ENCODE peak calls at places on chromosomes 6 and 20, in four cellular contexts. M is endothelial cell of umbilical vein, G is IMR-90, U is K562. Q is an unnamed sample.

GRCh38 chr6:72746276-72746675 is 124.4 kb downstream of the KCNQ5 start:
- DNase-seq in M (no peak), U (no peak), G (peak), Q (no peak)

GRCh38 chr6:6052216-6052615 is 45.5 kb upstream of the NRN1 start:
- DNase-seq in G (no peak), M (no peak), U (no peak), Q (no peak)

GRCh38 chr6:17957488-17957887 is 29.9 kb downstream of the KIF13A start:
- DNase-seq in G (peak), M (peak), U (no peak), Q (peak)

GRCh38 chr20:17859002-17859615 is 109.5 kb downstream of the SNX5 start:
- DNase-seq in G (no peak), U (no peak), M (no peak), Q (peak)

GRCh38 chr6:95110767-95111166 is 466.6 kb upstream of the MANEA start:
- DNase-seq in G (no peak), U (no peak), M (no peak), Q (no peak)

GRCh38 chr6:31110825-31111582 is 1.4 kb downstream of the C6orf15 start:
- DNase-seq in U (no peak), M (no peak), G (no peak), Q (no peak)

GRCh38 chr6:26531897-26532296 is 6.3 kb upstream of the HMGN4 start:
- DNase-seq in U (no peak), G (no peak), M (no peak), Q (no peak)

GRCh38 chr6:100806280-100806679 is 74.8 kb downstream of the ASCC3 start:
- DNase-seq in G (no peak), M (no peak), U (no peak), Q (no peak)

GRCh38 chr6:38270367-38270766 is 369.4 kb downstream of the BTBD9 start:
- DNase-seq in U (no peak), M (no peak), G (no peak), Q (no peak)

GRCh38 chr6:169964440-169965212 is 213.2 kb downstream of the ERMARD start:
- DNase-seq in M (no peak), G (no peak), U (no peak), Q (no peak)

GRCh38 chr6:69985180-69985579 is 118.8 kb downstream of the COL19A1 start:
- DNase-seq in M (no peak), G (no peak), U (no peak), Q (no peak)

GRCh38 chr6:169837529-169838250 is 86.3 kb downstream of the ERMARD start:
- DNase-seq in U (no peak), G (no peak), M (no peak), Q (no peak)

GRCh38 chr6:109296305-109296915 is 85.9 kb downstream of the CD164 start:
- DNase-seq in G (no peak), U (no peak), M (no peak), Q (no peak)

GRCh38 chr6:154410619-154411044 is 54.0 kb upstream of the IPCEF1 start:
- DNase-seq in G (peak), M (peak), U (no peak), Q (no peak)

GRCh38 chr20:59665656-59666555 is 61.6 kb downstream of the PHACTR3 start:
- DNase-seq in U (no peak), G (no peak), M (no peak), Q (no peak)

GRCh38 chr6:113649916-113650609 is 207.1 kb upstream of the MARCKS start:
- DNase-seq in M (no peak), U (no peak), G (no peak), Q (no peak)

GRCh38 chr20:13852321-13852720 is 67.5 kb downstream of the NDUFAF5 start:
- DNase-seq in M (no peak), U (no peak), G (no peak), Q (no peak)

GRCh38 chr6:43989556-43990248 is 137.6 kb downstream of the MRPL14 start:
- DNase-seq in G (no peak), U (no peak), M (no peak), Q (no peak)

GRCh38 chr6:166658792-166659150 is 31.7 kb upstream of the RPS6KA2 start:
- DNase-seq in M (no peak), G (no peak), U (no peak), Q (no peak)

GRCh38 chr20:709864-710761 is 34.5 kb upstream of the SCRT2 start:
- DNase-seq in U (no peak), G (no peak), M (no peak), Q (no peak)

GRCh38 chr6:117417851-117418250 is 7.9 kb downstream of the ROS1 start:
- DNase-seq in M (no peak), U (no peak), G (peak), Q (no peak)

GRCh38 chr20:371755-372542 is 8.6 kb upstream of the TRIB3 start:
- DNase-seq in U (peak), M (peak), G (peak), Q (no peak)

DNA sequence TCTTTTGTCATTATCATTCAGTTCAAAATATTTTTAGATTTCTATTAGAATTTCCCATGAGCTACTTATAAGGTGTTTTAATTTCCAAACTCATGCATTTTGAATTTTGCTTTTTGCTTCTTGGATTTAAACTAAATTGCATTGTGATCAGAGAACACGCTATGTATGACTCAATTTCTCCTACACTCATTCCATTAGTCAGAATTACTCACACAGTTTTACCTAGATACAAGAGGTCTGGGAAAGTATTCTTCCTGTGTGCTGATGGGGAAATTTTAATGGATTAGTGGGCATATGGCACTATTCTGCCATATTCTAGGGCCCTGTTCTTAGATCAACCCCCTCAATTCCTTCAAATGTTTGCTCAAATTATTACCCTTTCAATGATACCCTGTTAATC is 49.9 kb upstream of the BMP5 start:
- DNase-seq in M (peak), U (no peak), G (peak), Q (no peak)
- TF ChIP-seq FOS in M (peak), U (no peak), G (peak), Q (no peak)

DNA sequence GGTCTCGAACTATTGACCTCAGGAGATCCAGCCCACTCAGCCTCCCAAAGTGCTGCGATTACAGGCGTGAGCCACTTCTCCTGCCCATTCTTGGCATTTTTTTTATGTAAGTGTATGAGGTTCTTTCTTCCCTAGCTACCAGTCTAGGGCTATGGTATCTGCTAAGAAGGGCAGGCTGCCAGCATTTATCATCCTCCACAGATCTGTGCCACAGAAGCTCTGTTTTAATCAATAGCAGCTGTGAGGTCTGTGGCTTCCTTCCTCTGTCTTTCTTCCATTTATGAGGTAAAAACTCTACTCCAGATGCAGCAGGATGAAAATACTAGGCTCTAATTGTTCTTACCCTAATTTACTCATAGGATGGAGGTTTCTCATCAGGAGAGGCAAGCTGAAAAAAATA is 1382.4 kb upstream of the ADGRB3 start:
- DNase-seq in U (no peak), M (no peak), G (no peak), Q (no peak)
- TF ChIP-seq FOS in U (no peak), M (no peak), G (no peak), Q (no peak)

DNA sequence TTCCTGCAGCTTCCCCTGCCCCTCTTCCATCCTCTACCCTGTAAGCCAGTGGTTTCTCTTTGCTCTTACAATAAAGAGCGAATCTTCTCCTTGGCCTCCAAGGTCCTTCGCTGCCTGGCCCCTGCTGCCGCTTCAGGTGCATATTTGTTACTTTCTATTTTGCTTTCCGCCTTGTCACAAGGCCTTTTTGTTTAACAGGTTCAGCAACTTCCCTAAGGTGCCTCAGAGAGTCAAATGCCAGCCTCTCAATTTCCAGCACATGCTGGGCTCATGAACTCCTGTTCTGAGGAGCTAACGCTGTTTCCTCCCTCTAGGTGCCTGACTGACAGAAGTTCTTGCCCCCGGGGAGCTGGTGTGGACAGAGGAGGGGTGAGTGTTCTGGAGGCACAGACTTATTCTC is 42.4 kb upstream of the EPB41L1 start:
- DNase-seq in G (no peak), U (no peak), M (no peak), Q (no peak)
- TF ChIP-seq FOS in G (no peak), U (no peak), M (no peak), Q (no peak)

DNA sequence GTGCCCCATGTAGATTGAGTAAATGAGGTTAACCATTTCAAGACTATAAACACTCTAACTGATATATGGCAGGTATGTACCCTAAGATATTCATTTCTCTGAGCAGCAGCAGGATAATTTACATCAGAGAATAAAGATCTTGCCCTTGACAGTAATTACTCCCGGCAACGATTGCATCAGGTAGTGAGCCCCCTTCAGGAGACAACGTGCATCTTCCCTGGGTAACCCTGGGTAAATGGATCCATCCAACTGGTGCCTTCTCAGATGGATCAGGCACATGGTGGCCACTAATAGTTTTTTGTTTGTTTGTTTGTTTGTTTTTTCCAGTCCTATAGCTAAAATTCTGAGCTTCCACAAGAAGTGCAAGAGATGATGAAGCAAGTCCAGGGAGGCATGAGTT is 469.4 kb upstream of the SLC35B3 start:
- DNase-seq in M (no peak), U (no peak), G (no peak), Q (no peak)
- TF ChIP-seq FOS in M (no peak), U (no peak), G (no peak), Q (no peak)

DNA sequence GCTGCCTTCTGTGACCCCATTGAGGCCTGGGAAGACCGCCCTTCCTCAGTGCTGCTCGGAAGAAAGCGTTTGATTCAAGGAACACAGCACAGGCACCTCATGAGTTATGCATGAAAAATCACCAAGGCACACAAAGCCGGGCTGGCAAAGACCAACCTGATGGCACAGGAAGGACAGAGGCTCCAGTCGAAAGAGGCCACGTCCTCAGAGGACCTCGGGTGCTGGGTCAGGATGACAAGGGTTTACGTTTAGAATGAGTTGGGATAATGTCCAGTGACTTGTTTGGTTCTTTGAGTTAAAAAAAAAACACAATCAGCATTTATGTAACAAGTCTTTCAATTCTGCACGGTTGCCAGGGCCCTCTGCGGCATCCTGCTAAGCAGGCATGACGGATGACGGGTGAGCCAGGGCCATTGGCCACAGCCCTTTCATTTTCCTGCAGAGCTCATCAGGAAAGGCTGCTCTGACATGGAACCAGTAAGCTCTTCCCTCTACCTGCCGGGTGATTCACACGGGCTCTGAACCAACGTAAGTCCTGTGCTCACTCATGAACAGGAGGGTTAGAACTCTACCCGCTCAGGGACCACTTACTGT is 112.8 kb downstream of the DACT2 start:
- DNase-seq in G (no peak), M (no peak), U (no peak), Q (no peak)
- TF ChIP-seq FOS in G (no peak), M (no peak), U (no peak), Q (no peak)

DNA sequence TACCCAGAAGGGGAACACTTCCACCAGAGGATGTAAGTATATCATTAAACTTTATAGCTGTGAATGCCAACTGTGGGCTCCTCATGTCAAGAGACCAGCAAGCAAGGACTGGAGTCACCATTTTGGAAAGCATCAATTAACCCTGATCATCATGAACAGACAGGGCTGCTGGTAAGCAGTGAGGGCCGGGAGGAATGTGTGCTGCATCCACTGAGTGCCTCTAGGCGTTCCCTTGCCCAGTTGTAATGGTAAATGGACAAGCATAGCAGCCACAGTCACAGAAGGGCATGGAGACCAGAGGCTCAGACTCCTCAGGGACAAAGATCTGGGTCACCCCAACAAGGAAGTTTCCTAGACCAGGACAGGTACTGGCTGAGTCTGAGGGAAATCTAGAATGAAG is 23.6 kb downstream of the LINC00237 start:
- DNase-seq in M (no peak), G (no peak), U (no peak), Q (no peak)
- TF ChIP-seq FOS in M (no peak), G (no peak), U (no peak), Q (no peak)